ENCODE peak calls at places on chromosomes 13 and 19, in six cellular contexts. H is A172, M is colonic mucosa, W is spleen, S is mesendoderm, F is IMR-90. Z is an unnamed sample.

GRCh38 chr13:30412351-30412750 is 9.9 kb upstream of the UBE2L5 start:
- DNase-seq in H (no peak), M (no peak), W (no peak), S (no peak), F (no peak), Z (no peak)

GRCh38 chr13:30569901-30570576 is 47.7 kb upstream of the USPL1 start:
- DNase-seq in H (peak), M (peak), W (no peak), S (peak), F (peak), Z (no peak)

GRCh38 chr19:46617566-46618079 is 7.3 kb downstream of the PTGIR start:
- DNase-seq in H (no peak), M (no peak), W (no peak), S (no peak), F (no peak), Z (no peak)

GRCh38 chr13:110509971-110510786 is 51.3 kb downstream of the RAB20 start:
- DNase-seq in H (no peak), M (no peak), W (no peak), S (peak), F (peak), Z (peak)

GRCh38 chr19:1063909-1064660 is 2.9 kb upstream of the ARHGAP45 start:
- DNase-seq in H (no peak), M (peak), W (peak), S (peak), F (no peak), Z (no peak)

GRCh38 chr13:73331556-73331955 is 272.8 kb downstream of the KLF5 start:
- DNase-seq in H (no peak), M (no peak), W (no peak), S (no peak), F (no peak), Z (no peak)

GRCh38 chr13:52600666-52601065 is 41.6 kb upstream of the HNRNPA1L2 start:
- DNase-seq in H (no peak), M (no peak), W (no peak), S (no peak), F (no peak), Z (no peak)

GRCh38 chr19:41575998-41576397 is at the start of gene CEACAM21:
- DNase-seq in H (no peak), M (peak), W (peak), S (no peak), F (no peak), Z (peak)

GRCh38 chr13:67383358-67383757 is 153.2 kb upstream of the PCDH9 start:
- DNase-seq in H (peak), M (no peak), W (no peak), S (no peak), F (peak), Z (no peak)

GRCh38 chr13:22517544-22517943 is 663.2 kb upstream of the SGCG start:
- DNase-seq in H (no peak), M (no peak), W (no peak), S (peak), F (no peak), Z (no peak)

GRCh38 chr13:34901577-34901976 is 40.5 kb upstream of the NBEA start:
- DNase-seq in H (no peak), M (no peak), W (no peak), S (peak), F (no peak), Z (no peak)

GRCh38 chr13:24183741-24184182 is 23.2 kb downstream of the SPATA13 start:
- DNase-seq in H (no peak), M (peak), W (no peak), S (no peak), F (no peak), Z (no peak)